ENCODE peak calls at places on chromosome 10, in six cellular contexts. B is GM12865, H is AG09309, F is GM23338, E is adrenal gland, S is psoas muscle. P is an unnamed sample.

GRCh38 chr10:4141471-4141870 is 356.5 kb upstream of the KLF6 start:
- DNase-seq in B (peak), H (no peak), F (peak), E (no peak), S (no peak), P (no peak)

GRCh38 chr10:62048473-62048872 is 147.0 kb downstream of the ARID5B start:
- DNase-seq in B (no peak), H (no peak), F (no peak), E (no peak), S (no peak), P (no peak)

GRCh38 chr10:96470108-96470743 is 43.5 kb downstream of the TLL2 start:
- DNase-seq in B (peak), H (peak), F (peak), E (no peak), S (no peak), P (peak)

GRCh38 chr10:8331387-8331786 is 276.9 kb downstream of the GATA3 start:
- DNase-seq in B (no peak), H (no peak), F (no peak), E (no peak), S (no peak), P (peak)

GRCh38 chr10:68897336-68897741 is 3.8 kb upstream of the DDX50 start:
- DNase-seq in B (peak), H (peak), F (peak), E (peak), S (no peak), P (peak)

GRCh38 chr10:97042716-97043562 is 142.8 kb downstream of the SLIT1 start:
- DNase-seq in B (no peak), H (no peak), F (no peak), E (no peak), S (no peak), P (no peak)

GRCh38 chr10:6033954-6034353 is 28.2 kb downstream of the IL2RA start:
- DNase-seq in B (no peak), H (no peak), F (no peak), E (peak), S (no peak), P (no peak)

GRCh38 chr10:98259606-98260319 is 8.2 kb downstream of the LOXL4 start:
- DNase-seq in B (no peak), H (no peak), F (no peak), E (no peak), S (no peak), P (no peak)

GRCh38 chr10:89793649-89794254 is 92.4 kb downstream of the KIF20B start:
- DNase-seq in B (peak), H (peak), F (peak), E (peak), S (no peak), P (peak)

GRCh38 chr10:124747745-124748144 is 3.6 kb upstream of the FAM53B start:
- DNase-seq in B (no peak), H (no peak), F (no peak), E (no peak), S (no peak), P (no peak)

GRCh38 chr10:99539120-99539519 is 6.4 kb downstream of the NKX2-3 start:
- DNase-seq in B (no peak), H (no peak), F (peak), E (no peak), S (no peak), P (no peak)

GRCh38 chr10:112906945-112907344 is 43.1 kb upstream of the TCF7L2 start:
- DNase-seq in B (no peak), H (no peak), F (no peak), E (no peak), S (no peak), P (no peak)

GRCh38 chr10:29343607-29344038 is 54.8 kb downstream of the LYZL1 start:
- DNase-seq in B (peak), H (no peak), F (no peak), E (no peak), S (no peak), P (peak)

GRCh38 chr10:110794808-110795207 is 76.9 kb upstream of the PDCD4 start:
- DNase-seq in B (no peak), H (no peak), F (no peak), E (no peak), S (no peak), P (no peak)

GRCh38 chr10:68957654-68958053 is 1.7 kb downstream of the DDX21 start:
- DNase-seq in B (no peak), H (no peak), F (no peak), E (no peak), S (no peak), P (no peak)

GRCh38 chr10:30990971-30991646 is 40.6 kb downstream of the ZNF438 start:
- DNase-seq in B (no peak), H (no peak), F (no peak), E (no peak), S (no peak), P (no peak)

GRCh38 chr10:51700228-51700835 is 937 bp upstream of the CSTF2T start:
- DNase-seq in B (no peak), H (no peak), F (peak), E (peak), S (no peak), P (no peak)

GRCh38 chr10:61188691-61189090 is 244.7 kb upstream of the RHOBTB1 start:
- DNase-seq in B (no peak), H (no peak), F (peak), E (no peak), S (no peak), P (no peak)

GRCh38 chr10:7892146-7892545 is 73.8 kb downstream of the TAF3 start:
- DNase-seq in B (no peak), H (no peak), F (no peak), E (no peak), S (no peak), P (no peak)

GRCh38 chr10:62899316-62899715 is 83.2 kb upstream of the EGR2 start:
- DNase-seq in B (no peak), H (no peak), F (no peak), E (no peak), S (no peak), P (no peak)

GRCh38 chr10:95818663-95819062 is 62.7 kb downstream of the ENTPD1 start:
- DNase-seq in B (no peak), H (peak), F (no peak), E (no peak), S (no peak), P (no peak)

GRCh38 chr10:76711374-76711997 is 926.1 kb downstream of the KCNMA1 start:
- DNase-seq in B (no peak), H (no peak), F (no peak), E (no peak), S (no peak), P (no peak)

GRCh38 chr10:44935961-44936285 is 23.7 kb upstream of the RASSF4 start:
- DNase-seq in B (no peak), H (no peak), F (no peak), E (no peak), S (no peak), P (peak)

GRCh38 chr10:133422223-133422820 is 2.1 kb downstream of the SPRN start:
- DNase-seq in B (no peak), H (no peak), F (peak), E (no peak), S (no peak), P (no peak)

GRCh38 chr10:133420028-133420427 is 4.4 kb downstream of the SPRN start:
- DNase-seq in B (no peak), H (no peak), F (no peak), E (no peak), S (no peak), P (no peak)

GRCh38 chr10:133420579-133420978 is 3.8 kb downstream of the SPRN start:
- DNase-seq in B (no peak), H (no peak), F (no peak), E (no peak), S (no peak), P (no peak)

GRCh38 chr10:133421336-133422222 is 2.8 kb downstream of the SPRN start:
- DNase-seq in B (no peak), H (no peak), F (no peak), E (no peak), S (no peak), P (no peak)

GRCh38 chr10:133422821-133423771 is 1.3 kb downstream of the SPRN start:
- DNase-seq in B (no peak), H (no peak), F (peak), E (no peak), S (no peak), P (no peak)
- H3K4me3 ChIP-seq in B (no peak), H (no peak), F (peak), E (no peak), S (no peak), P (no peak)

DNA sequence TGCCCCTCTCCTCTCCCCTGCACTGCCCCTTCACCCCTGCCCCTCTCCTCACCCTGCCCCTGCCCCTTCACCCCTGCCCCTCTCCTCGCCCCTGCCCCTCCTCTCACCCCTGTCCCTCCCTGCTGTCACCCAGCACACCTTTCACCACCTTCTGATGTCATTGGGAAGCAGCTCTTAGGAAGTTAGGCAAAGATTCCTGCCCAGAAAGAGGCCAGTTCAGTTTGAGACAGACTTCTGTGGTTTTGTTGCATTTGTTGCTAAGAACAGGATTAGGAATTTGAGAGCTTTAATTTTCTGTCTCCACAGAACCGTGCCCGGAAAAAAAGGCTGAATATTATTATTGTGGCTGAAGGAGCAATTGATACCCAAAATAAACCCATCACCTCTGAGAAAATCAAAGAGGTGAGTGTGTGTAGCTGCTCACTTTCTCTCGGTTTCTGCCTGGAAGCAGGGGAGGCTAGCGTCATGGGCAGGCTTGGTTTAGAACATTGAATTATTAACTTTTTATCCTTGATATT is 39.6 kb downstream of the PFKP start:
- DNase-seq in B (no peak), H (peak), F (no peak), E (no peak), S (no peak), P (no peak)
- H3K4me3 ChIP-seq in B (no peak), H (no peak), F (no peak), E (no peak), S (peak), P (no peak)

GRCh38 chr10:131310904-131311660 is 439 bp downstream of the TCERG1L start:
- DNase-seq in B (no peak), H (no peak), F (peak), E (no peak), S (no peak), P (no peak)

GRCh38 chr10:131311661-131312260 is at the start of gene TCERG1L:
- DNase-seq in B (no peak), H (no peak), F (peak), E (no peak), S (no peak), P (no peak)

GRCh38 chr10:131312261-131312801 is 810 bp upstream of the TCERG1L start:
- DNase-seq in B (no peak), H (no peak), F (peak), E (no peak), S (no peak), P (no peak)

GRCh38 chr10:131313377-131313776 is 1.9 kb upstream of the TCERG1L start:
- DNase-seq in B (no peak), H (no peak), F (no peak), E (no peak), S (no peak), P (no peak)

DNA sequence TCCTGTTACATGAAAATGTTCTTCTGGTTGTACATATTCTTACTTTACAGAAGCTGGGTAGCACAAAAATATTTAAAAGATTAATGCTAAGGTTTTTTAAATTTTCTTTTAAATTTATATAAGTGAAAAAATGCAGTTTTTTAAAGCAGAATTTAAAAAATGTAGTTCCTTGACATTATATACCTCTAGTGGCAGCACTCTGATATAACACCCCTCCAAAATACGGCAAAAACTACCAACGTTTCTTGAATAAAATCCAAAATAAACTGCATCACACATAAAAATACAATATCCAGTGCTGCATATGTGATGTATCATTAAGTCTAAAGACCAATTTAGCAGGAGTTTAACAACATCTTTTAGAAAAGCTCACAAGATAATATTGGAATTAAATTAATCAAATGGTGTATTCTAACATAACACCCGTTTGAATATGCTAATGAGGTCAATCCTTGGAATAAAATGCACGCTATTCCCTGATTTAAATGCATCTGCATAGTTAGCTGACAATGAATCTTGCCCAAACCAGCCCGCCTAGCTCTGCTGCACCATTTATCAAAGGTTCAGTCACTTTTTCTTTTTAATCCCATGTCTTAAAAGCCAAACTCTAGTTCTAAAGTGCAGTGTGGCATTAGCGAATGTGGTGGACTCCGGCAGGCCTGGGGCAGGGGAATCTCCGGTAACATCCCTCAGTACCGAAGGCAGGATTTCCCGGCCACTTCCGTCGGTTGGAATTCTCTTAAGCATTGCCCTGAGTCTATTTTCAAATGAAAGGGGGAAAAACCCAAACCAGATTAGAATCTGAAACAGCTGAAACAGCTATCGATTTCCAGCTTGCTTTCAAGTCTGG is 1.2 kb downstream of the TCERG1L start:
- DNase-seq in B (no peak), H (no peak), F (peak), E (no peak), S (no peak), P (no peak)
- H3K4me3 ChIP-seq in B (no peak), H (no peak), F (peak), E (no peak), S (no peak), P (no peak)

GRCh38 chr10:43452356-43452914 is 15.5 kb downstream of the ZNF487 start:
- DNase-seq in B (no peak), H (no peak), F (no peak), E (no peak), S (no peak), P (no peak)
- H3K4me3 ChIP-seq in B (no peak), H (no peak), F (no peak), E (no peak), S (no peak), P (peak)

DNA sequence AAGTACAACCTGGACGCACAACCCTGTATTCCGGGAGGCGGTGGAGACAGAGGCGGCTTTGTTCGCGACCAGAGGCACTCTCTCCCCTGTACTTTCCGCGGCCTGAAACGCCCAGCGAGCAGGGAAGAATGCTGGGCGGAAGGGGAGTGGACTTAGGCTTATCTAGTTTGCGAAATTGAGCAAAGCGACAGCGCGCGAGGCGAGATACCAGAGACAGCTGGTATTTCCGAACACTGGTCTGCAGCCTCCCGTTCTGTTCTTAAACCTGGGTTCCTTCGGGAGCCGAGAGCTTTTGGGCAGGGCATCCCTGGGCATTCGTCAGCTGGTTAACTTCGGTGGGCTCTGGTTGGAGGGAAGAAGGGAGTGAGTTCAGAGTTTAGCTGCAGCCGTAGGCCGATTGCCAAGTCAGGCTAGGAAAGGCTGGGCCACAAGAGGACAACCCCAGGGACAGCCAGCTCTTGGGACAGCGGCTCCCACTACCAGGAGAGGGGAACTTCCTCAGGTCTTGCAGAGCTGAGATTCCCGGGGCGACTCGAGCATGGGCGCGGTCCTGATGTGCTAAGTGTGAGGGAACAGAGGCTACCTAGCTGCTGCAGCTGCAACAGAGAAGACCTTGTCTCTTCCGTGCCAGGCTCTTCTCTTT is 3.9 kb downstream of the HMX3 start:
- DNase-seq in B (peak), H (no peak), F (peak), E (no peak), S (no peak), P (no peak)
- H3K4me3 ChIP-seq in B (peak), H (no peak), F (peak), E (no peak), S (no peak), P (no peak)

GRCh38 chr10:128898916-128899195 is 568.2 kb upstream of the MGMT start:
- DNase-seq in B (no peak), H (no peak), F (no peak), E (no peak), S (no peak), P (no peak)
- H3K4me3 ChIP-seq in B (no peak), H (no peak), F (no peak), E (no peak), S (no peak), P (no peak)

GRCh38 chr10:12535656-12536055 is 186.3 kb downstream of the CAMK1D start:
- DNase-seq in B (no peak), H (no peak), F (no peak), E (no peak), S (no peak), P (peak)

GRCh38 chr10:12531305-12531738 is 182.0 kb downstream of the CAMK1D start:
- DNase-seq in B (no peak), H (no peak), F (no peak), E (peak), S (peak), P (no peak)

GRCh38 chr10:12534824-12535223 is 185.5 kb downstream of the CAMK1D start:
- DNase-seq in B (no peak), H (no peak), F (no peak), E (no peak), S (no peak), P (no peak)

GRCh38 chr10:12533151-12533550 is 183.8 kb downstream of the CAMK1D start:
- DNase-seq in B (no peak), H (no peak), F (no peak), E (no peak), S (no peak), P (no peak)

DNA sequence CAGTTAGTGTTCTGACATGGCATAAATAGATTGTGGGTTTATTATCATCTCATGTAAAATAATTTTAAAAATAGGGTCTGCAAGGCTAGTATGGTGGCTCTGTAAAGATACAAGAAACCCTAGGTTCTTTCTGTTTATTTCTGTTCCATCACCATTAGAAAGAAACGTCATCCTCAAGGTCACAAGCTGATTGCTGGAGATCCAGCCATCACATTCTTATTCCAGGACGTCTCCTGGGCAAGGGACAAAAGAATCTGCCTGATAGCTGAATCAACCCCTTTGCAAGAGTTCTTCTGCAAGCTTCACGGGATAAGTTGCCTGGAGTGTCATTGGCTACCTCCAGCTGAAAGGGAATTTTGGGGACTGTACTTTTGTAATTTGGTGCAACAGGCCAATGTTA is 184.4 kb downstream of the CAMK1D start:
- DNase-seq in B (no peak), H (no peak), F (no peak), E (no peak), S (no peak), P (no peak)
- H3K4me3 ChIP-seq in B (no peak), H (no peak), F (no peak), E (no peak), S (no peak), P (no peak)

GRCh38 chr10:103692421-103693069 is 162.8 kb downstream of the SH3PXD2A start:
- DNase-seq in B (peak), H (no peak), F (peak), E (no peak), S (no peak), P (no peak)
- H3K4me3 ChIP-seq in B (peak), H (peak), F (peak), E (no peak), S (peak), P (peak)

P was measured in Jurkat, Clone E6-1.